ENCODE peak calls at places on chromosomes 12 and 14, in six cellular contexts. M is coronary artery, V is mammary epithelial cell, K is thoracic aorta, N is Panc1, H is SK-N-SH. Z is an unnamed sample.

GRCh38 chr12:6336079-6336858 is 5.6 kb downstream of the TNFRSF1A start:
- DNase-seq in M (peak), V (peak), K (peak), N (peak), H (peak), Z (peak)

GRCh38 chr14:35576260-35576659 is 42.3 kb downstream of the INSM2 start:
- DNase-seq in M (no peak), V (no peak), K (no peak), N (no peak), H (no peak), Z (peak)

GRCh38 chr12:112347521-112347920 is 34.7 kb downstream of the HECTD4 start:
- DNase-seq in M (no peak), V (peak), K (no peak), N (no peak), H (no peak), Z (peak)

GRCh38 chr14:33693237-33693636 is 257.6 kb downstream of the EGLN3 start:
- DNase-seq in M (no peak), V (no peak), K (no peak), N (no peak), H (no peak), Z (no peak)

GRCh38 chr12:6310771-6311610 is 509 bp downstream of the PLEKHG6 start:
- DNase-seq in M (no peak), V (no peak), K (no peak), N (no peak), H (no peak), Z (no peak)

GRCh38 chr12:32264995-32265394 is 134.4 kb upstream of the FGD4 start:
- DNase-seq in M (no peak), V (no peak), K (no peak), N (no peak), H (no peak), Z (peak)

GRCh38 chr12:81596558-81596957 is 162.6 kb downstream of the PPFIA2 start:
- DNase-seq in M (no peak), V (no peak), K (no peak), N (no peak), H (no peak), Z (peak)

GRCh38 chr14:99928963-99929362 is 135.8 kb downstream of the EML1 start:
- DNase-seq in M (no peak), V (no peak), K (no peak), N (no peak), H (no peak), Z (peak)

GRCh38 chr14:67166450-67166853 is 22.8 kb upstream of the GARIN2 start:
- DNase-seq in M (no peak), V (peak), K (no peak), N (peak), H (peak), Z (peak)

GRCh38 chr12:57069522-57069921 is 9.1 kb downstream of the NEMP1 start:
- DNase-seq in M (peak), V (peak), K (no peak), N (peak), H (peak), Z (peak)

GRCh38 chr14:92626041-92626440 is 112.5 kb downstream of the RIN3 start:
- DNase-seq in M (no peak), V (no peak), K (no peak), N (no peak), H (no peak), Z (no peak)

GRCh38 chr12:49187184-49187583 is 1.7 kb downstream of the TUBA1A start:
- DNase-seq in M (no peak), V (peak), K (peak), N (no peak), H (peak), Z (peak)

GRCh38 chr14:70926187-70926830 is 19.1 kb downstream of the PCNX1 start:
- DNase-seq in M (no peak), V (no peak), K (no peak), N (no peak), H (no peak), Z (no peak)

GRCh38 chr12:67358686-67359374 is 89.7 kb downstream of the CAND1 start:
- DNase-seq in M (no peak), V (no peak), K (no peak), N (no peak), H (no peak), Z (peak)

GRCh38 chr12:47094804-47095203 is 15.0 kb upstream of the AMIGO2 start:
- DNase-seq in M (no peak), V (peak), K (no peak), N (no peak), H (no peak), Z (no peak)

GRCh38 chr12:68012712-68013111 is 23.5 kb downstream of the IFNG-AS1 start:
- DNase-seq in M (no peak), V (no peak), K (no peak), N (no peak), H (no peak), Z (no peak)

GRCh38 chr12:52233462-52234141 is 559 bp downstream of the KRT7 start:
- DNase-seq in M (no peak), V (no peak), K (no peak), N (no peak), H (peak), Z (no peak)

GRCh38 chr12:12822886-12823285 is 9.7 kb downstream of the DDX47 start:
- DNase-seq in M (no peak), V (no peak), K (no peak), N (no peak), H (no peak), Z (no peak)

GRCh38 chr12:130331146-130331545 is 6.5 kb upstream of the PIWIL1 start:
- DNase-seq in M (no peak), V (no peak), K (no peak), N (no peak), H (no peak), Z (no peak)

GRCh38 chr12:53696285-53696654 is 20.4 kb upstream of the ATP5MC2 start:
- DNase-seq in M (no peak), V (peak), K (no peak), N (no peak), H (peak), Z (peak)

GRCh38 chr12:82517027-82517426 is 158.7 kb downstream of the METTL25 start:
- DNase-seq in M (no peak), V (peak), K (no peak), N (peak), H (peak), Z (peak)

GRCh38 chr12:16076553-16076952 is 165.4 kb downstream of the DERA start:
- DNase-seq in M (no peak), V (peak), K (no peak), N (peak), H (peak), Z (peak)

GRCh38 chr14:96299441-96299840 is 43.4 kb downstream of the BDKRB1 start:
- DNase-seq in M (no peak), V (no peak), K (no peak), N (no peak), H (peak), Z (no peak)

GRCh38 chr12:51229116-51229515 is 9.5 kb upstream of the DAZAP2 start:
- DNase-seq in M (no peak), V (no peak), K (no peak), N (no peak), H (no peak), Z (no peak)

GRCh38 chr14:105336477-105337287 is 22.1 kb downstream of the PACS2 start:
- DNase-seq in M (no peak), V (no peak), K (no peak), N (no peak), H (no peak), Z (no peak)
- H3K27ac ChIP-seq in M (no peak), V (no peak), K (no peak), N (no peak), H (no peak), Z (no peak)

GRCh38 chr14:82621881-82622450 is 1088.3 kb upstream of the SEL1L start:
- DNase-seq in M (no peak), V (no peak), K (no peak), N (no peak), H (peak), Z (no peak)
- TF ChIP-seq CTCF in M (no peak), V (no peak), K (no peak), N (no peak), H (no peak), Z (no peak)

GRCh38 chr12:1199700-1200099 is 208.7 kb downstream of the ERC1 start:
- DNase-seq in M (no peak), V (no peak), K (no peak), N (no peak), H (no peak), Z (no peak)
- H3K4me3 ChIP-seq in M (no peak), V (no peak), K (no peak), N (no peak), H (no peak), Z (no peak)

GRCh38 chr14:105473677-105474477 is 744 bp upstream of the CRIP2 start:
- DNase-seq in M (peak), V (peak), K (peak), N (no peak), H (peak), Z (peak)
- H3K27ac ChIP-seq in M (peak), V (peak), K (peak), N (peak), H (peak), Z (peak)

DNA sequence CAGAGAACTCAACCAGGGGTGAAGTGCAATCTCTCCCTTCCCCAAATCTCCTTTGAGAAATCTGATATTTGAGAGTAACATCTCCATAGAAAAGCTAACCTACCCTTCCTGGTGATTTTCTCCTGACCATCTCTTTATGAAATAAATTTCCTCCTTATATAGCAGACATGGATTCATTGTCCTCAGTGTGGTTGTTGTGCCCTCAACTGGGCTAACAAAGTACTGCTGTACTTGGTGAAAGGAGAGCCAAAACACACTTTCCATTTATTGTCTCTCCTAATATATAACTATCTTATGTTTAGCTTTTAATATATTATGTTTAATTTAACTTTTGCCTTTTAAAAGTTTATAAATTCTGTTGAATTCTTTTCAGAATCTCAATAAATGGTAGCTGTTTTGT is 65.1 kb upstream of the SLCO1B1 start:
- DNase-seq in M (no peak), V (no peak), K (no peak), N (no peak), H (no peak), Z (no peak)
- TF ChIP-seq CTCF in M (peak), V (no peak), K (peak), N (no peak), H (peak), Z (peak)

DNA sequence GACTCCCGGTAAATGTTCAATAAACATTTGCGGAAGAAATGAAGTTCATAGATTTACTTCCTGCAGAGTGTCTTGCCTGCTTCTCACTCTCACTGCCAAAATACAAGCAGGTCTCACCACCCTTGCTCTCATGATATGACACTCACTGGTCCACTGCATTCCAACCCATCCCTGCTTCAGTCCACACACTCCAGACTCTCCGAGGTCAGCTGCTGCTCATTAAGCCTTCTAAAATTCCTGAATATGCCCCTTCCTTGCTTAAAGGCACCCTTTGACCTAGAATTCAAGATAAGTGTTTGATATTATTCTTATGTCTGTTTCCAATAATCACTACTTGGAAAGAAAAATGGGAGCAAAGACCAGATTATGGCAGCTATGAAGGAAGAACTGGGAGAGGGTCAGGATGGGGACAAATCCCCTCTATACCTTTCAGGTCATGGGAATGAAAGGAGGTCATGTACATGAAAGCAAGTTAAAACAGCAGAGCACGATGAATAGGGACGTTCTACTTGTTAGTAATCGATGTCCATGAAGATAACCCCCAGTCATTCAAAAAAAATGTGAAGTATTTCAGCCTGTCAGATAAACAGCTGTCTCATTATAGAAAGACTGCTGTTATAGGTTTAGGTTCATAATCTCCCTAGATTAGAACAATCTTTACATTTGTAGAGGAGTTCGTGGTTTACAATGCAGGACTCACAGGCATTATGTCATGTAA is 10.5 kb upstream of the NID2 start:
- DNase-seq in M (no peak), V (peak), K (no peak), N (no peak), H (no peak), Z (no peak)
- H3K4me3 ChIP-seq in M (no peak), V (no peak), K (no peak), N (no peak), H (no peak), Z (no peak)

GRCh38 chr12:122886851-122887816 is 8.8 kb downstream of the VPS37B start:
- DNase-seq in M (no peak), V (peak), K (no peak), N (peak), H (no peak), Z (no peak)

GRCh38 chr12:122889658-122890561 is 6.0 kb downstream of the VPS37B start:
- DNase-seq in M (no peak), V (no peak), K (no peak), N (no peak), H (no peak), Z (no peak)

GRCh38 chr12:122886161-122886560 is 9.8 kb downstream of the VPS37B start:
- DNase-seq in M (no peak), V (no peak), K (no peak), N (no peak), H (no peak), Z (no peak)

GRCh38 chr12:122888232-122888752 is 7.6 kb downstream of the VPS37B start:
- DNase-seq in M (no peak), V (peak), K (no peak), N (peak), H (no peak), Z (no peak)

GRCh38 chr12:122887817-122888212 is 8.1 kb downstream of the VPS37B start:
- DNase-seq in M (no peak), V (no peak), K (no peak), N (no peak), H (no peak), Z (no peak)
- H3K27ac ChIP-seq in M (peak), V (peak), K (no peak), N (peak), H (no peak), Z (peak)

GRCh38 chr14:49593016-49593415 is 5.7 kb upstream of the LRR1 start:
- DNase-seq in M (no peak), V (no peak), K (no peak), N (no peak), H (no peak), Z (peak)

GRCh38 chr14:49598182-49598478 is 610 bp upstream of the LRR1 start:
- DNase-seq in M (no peak), V (no peak), K (no peak), N (no peak), H (peak), Z (no peak)

GRCh38 chr14:49594347-49595089 is 4.2 kb upstream of the LRR1 start:
- DNase-seq in M (no peak), V (no peak), K (no peak), N (no peak), H (no peak), Z (peak)

GRCh38 chr14:49598479-49599301 is at the start of gene LRR1:
- DNase-seq in M (peak), V (peak), K (peak), N (no peak), H (peak), Z (peak)
- TF ChIP-seq CTCF in M (no peak), V (no peak), K (peak), N (no peak), H (no peak), Z (no peak)

DNA sequence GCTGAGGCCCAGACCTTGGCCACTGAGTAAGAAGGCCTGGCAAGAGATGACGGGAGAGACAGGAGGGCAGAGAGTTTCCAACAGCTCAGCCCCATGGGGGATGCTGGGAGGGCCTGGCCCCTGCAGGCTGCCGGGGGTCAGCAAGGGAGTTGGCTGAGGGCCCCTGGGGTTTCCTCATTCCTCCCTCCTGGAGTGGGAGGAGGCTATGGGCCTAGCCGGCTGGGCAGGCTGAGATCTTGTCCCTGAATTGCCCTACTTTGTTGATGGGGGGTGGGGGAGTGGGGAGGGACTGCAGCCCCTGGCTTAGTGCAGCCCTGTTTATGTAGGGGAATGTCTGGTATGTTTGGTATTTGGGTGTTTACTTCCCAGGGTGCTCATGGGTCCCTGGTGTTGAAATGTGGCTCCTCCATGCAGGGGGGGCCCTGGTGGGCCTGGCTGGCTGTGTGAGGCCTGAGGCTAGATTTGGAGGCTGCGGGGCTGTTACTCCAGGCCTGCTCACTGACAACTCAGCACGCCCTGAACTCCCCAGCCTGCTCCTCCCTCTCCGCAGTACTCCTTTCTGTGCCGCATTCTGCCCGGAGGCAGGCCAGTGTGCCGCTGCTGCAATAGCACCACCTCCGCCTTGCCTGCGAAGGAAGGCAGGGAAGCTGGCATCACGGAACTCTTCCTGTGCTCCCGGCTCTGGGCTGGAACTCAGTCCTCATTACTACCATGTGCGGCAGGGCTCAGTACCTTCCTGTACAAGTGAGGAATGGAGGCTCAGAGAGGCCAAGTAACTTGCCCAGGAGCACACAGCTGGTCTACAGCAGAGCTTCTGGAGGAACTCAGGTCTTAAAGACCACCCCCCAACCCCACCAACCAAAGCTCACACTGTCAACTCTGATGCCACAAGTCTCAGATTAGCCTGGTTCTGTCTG is 25.3 kb downstream of the JDP2 start:
- DNase-seq in M (peak), V (peak), K (no peak), N (no peak), H (peak), Z (peak)
- H3K4me3 ChIP-seq in M (peak), V (no peak), K (peak), N (no peak), H (no peak), Z (no peak)

GRCh38 chr14:31943217-31943616 is 133.9 kb upstream of the ARHGAP5 start:
- DNase-seq in M (no peak), V (no peak), K (no peak), N (no peak), H (no peak), Z (no peak)
- H3K27ac ChIP-seq in M (no peak), V (no peak), K (no peak), N (no peak), H (no peak), Z (no peak)